ENCODE peak calls at places on chromosomes 5 and 9, in six cellular contexts. One of them, this sample, is unnamed. For H3K4me1, the result is how much of the 10 kb centered on the place peaks cover.

GRCh38 chr5:151070449-151070848 is 10.4 kb downstream of the TNIP1 start:
- DNase-seq in fibroblast of lung: peak
- DNase-seq in mesendoderm: no peak
- DNase-seq in heart left ventricle: no peak
- DNase-seq in left lung: no peak
- DNase-seq in GM23248: peak
- DNase-seq in this sample: no peak

GRCh38 chr5:157732784-157733262 is 1.6 kb downstream of the THG1L start:
- DNase-seq in fibroblast of lung: no peak
- DNase-seq in left lung: no peak
- DNase-seq in heart left ventricle: no peak
- DNase-seq in mesendoderm: no peak
- DNase-seq in GM23248: no peak
- DNase-seq in this sample: no peak

GRCh38 chr5:15585826-15586591 is 86.0 kb downstream of the FBXL7 start:
- DNase-seq in left lung: no peak
- DNase-seq in heart left ventricle: no peak
- DNase-seq in mesendoderm: no peak
- DNase-seq in GM23248: peak
- DNase-seq in fibroblast of lung: no peak
- DNase-seq in this sample: no peak

GRCh38 chr9:133140606-133141005 is 19.6 kb upstream of the RALGDS start:
- DNase-seq in mesendoderm: no peak
- DNase-seq in GM23248: no peak
- DNase-seq in heart left ventricle: no peak
- DNase-seq in fibroblast of lung: no peak
- DNase-seq in left lung: no peak
- DNase-seq in this sample: no peak

GRCh38 chr9:36950389-36950788 is 83.7 kb downstream of the PAX5 start:
- DNase-seq in fibroblast of lung: no peak
- DNase-seq in heart left ventricle: no peak
- DNase-seq in left lung: no peak
- DNase-seq in mesendoderm: peak
- DNase-seq in GM23248: no peak
- DNase-seq in this sample: peak

GRCh38 chr9:407255-407654 is 192.6 kb downstream of the DOCK8 start:
- DNase-seq in left lung: no peak
- DNase-seq in heart left ventricle: no peak
- DNase-seq in GM23248: no peak
- DNase-seq in mesendoderm: peak
- DNase-seq in fibroblast of lung: no peak
- DNase-seq in this sample: no peak

GRCh38 chr9:101400120-101400519 is 1.5 kb downstream of the ZNF189 start:
- DNase-seq in GM23248: peak
- DNase-seq in mesendoderm: no peak
- DNase-seq in fibroblast of lung: no peak
- DNase-seq in left lung: no peak
- DNase-seq in heart left ventricle: peak
- DNase-seq in this sample: no peak

GRCh38 chr5:61809651-61810050 is 477.6 kb downstream of the ZSWIM6 start:
- DNase-seq in heart left ventricle: no peak
- DNase-seq in fibroblast of lung: no peak
- DNase-seq in GM23248: no peak
- DNase-seq in mesendoderm: no peak
- DNase-seq in left lung: no peak
- DNase-seq in this sample: no peak

GRCh38 chr9:87179556-87180340 is 232.4 kb upstream of the GAS1 start:
- DNase-seq in left lung: no peak
- DNase-seq in fibroblast of lung: no peak
- DNase-seq in heart left ventricle: no peak
- DNase-seq in GM23248: peak
- DNase-seq in mesendoderm: peak
- DNase-seq in this sample: no peak

GRCh38 chr5:100900142-100900795 is 2.8 kb downstream of the ST8SIA4 start:
- DNase-seq in GM23248: peak
- DNase-seq in fibroblast of lung: peak
- DNase-seq in left lung: peak
- DNase-seq in heart left ventricle: peak
- DNase-seq in mesendoderm: peak
- DNase-seq in this sample: peak

GRCh38 chr9:121298016-121298538 is 30.1 kb downstream of the GSN start:
- DNase-seq in fibroblast of lung: no peak
- DNase-seq in mesendoderm: no peak
- DNase-seq in GM23248: no peak
- DNase-seq in heart left ventricle: no peak
- DNase-seq in left lung: no peak
- DNase-seq in this sample: peak
- H3K4me1 ChIP-seq in fibroblast of lung: under half
- H3K4me1 ChIP-seq in mesendoderm: under half
- H3K4me1 ChIP-seq in GM23248: under half
- H3K4me1 ChIP-seq in heart left ventricle: half or more
- H3K4me1 ChIP-seq in left lung: under half
- H3K4me1 ChIP-seq in this sample: under half

GRCh38 chr9:98778711-98779530 is 17.4 kb downstream of the ANKS6 start:
- DNase-seq in left lung: no peak
- DNase-seq in mesendoderm: no peak
- DNase-seq in fibroblast of lung: no peak
- DNase-seq in heart left ventricle: no peak
- DNase-seq in GM23248: no peak
- DNase-seq in this sample: no peak

GRCh38 chr9:98781588-98782383 is 14.6 kb downstream of the ANKS6 start:
- DNase-seq in heart left ventricle: no peak
- DNase-seq in GM23248: no peak
- DNase-seq in left lung: peak
- DNase-seq in fibroblast of lung: no peak
- DNase-seq in mesendoderm: no peak
- DNase-seq in this sample: no peak

GRCh38 chr9:98777618-98778017 is 18.7 kb downstream of the ANKS6 start:
- DNase-seq in fibroblast of lung: no peak
- DNase-seq in mesendoderm: no peak
- DNase-seq in GM23248: no peak
- DNase-seq in left lung: no peak
- DNase-seq in heart left ventricle: no peak
- DNase-seq in this sample: no peak

GRCh38 chr9:98778251-98778650 is 18.1 kb downstream of the ANKS6 start:
- DNase-seq in GM23248: no peak
- DNase-seq in mesendoderm: no peak
- DNase-seq in heart left ventricle: no peak
- DNase-seq in left lung: no peak
- DNase-seq in fibroblast of lung: no peak
- DNase-seq in this sample: no peak

DNA sequence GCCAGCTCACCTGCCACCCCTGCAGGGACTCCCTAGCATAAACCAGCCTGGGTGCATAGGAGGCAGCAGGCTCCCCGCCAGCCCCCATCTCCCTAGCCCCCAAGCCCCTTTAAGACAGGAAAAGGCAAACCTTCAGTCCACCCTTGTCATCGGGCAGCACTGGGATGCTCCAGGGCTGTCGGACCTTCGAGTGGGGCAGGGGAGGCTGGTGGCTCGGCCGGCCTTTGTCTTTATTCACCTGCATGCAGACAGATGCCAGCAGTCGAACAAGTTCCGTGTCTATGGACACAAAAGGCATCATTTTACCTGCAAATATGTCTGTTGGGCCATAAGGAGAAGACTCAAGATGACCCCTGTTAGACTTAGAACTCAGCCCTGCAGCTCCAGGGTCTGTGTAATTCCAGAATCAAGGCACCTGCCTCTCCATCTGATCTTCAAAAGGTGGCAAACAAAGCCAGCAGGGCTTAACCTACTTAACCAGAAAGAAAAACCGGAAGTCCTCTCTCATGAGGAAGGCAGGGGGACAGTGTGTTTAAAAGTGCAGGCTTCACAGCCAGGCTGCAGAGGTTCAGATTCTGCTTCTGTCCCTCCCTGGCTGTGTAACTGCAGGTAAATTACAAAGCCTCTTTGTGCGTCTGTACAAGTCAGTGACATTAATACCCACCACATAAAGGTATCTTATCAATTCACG is 16.2 kb downstream of the ANKS6 start:
- DNase-seq in GM23248: no peak
- DNase-seq in left lung: no peak
- DNase-seq in heart left ventricle: no peak
- DNase-seq in mesendoderm: no peak
- DNase-seq in fibroblast of lung: no peak
- DNase-seq in this sample: no peak
- H3K4me1 ChIP-seq in GM23248: under half
- H3K4me1 ChIP-seq in left lung: under half
- H3K4me1 ChIP-seq in heart left ventricle: under half
- H3K4me1 ChIP-seq in mesendoderm: under half
- H3K4me1 ChIP-seq in fibroblast of lung: under half
- H3K4me1 ChIP-seq in this sample: under half

GRCh38 chr9:111904889-111905288 is 8.3 kb downstream of the UGCG start:
- DNase-seq in left lung: no peak
- DNase-seq in heart left ventricle: no peak
- DNase-seq in mesendoderm: no peak
- DNase-seq in fibroblast of lung: no peak
- DNase-seq in GM23248: no peak
- DNase-seq in this sample: no peak
- H3K4me1 ChIP-seq in left lung: under half
- H3K4me1 ChIP-seq in heart left ventricle: half or more
- H3K4me1 ChIP-seq in mesendoderm: under half
- H3K4me1 ChIP-seq in fibroblast of lung: under half
- H3K4me1 ChIP-seq in GM23248: half or more
- H3K4me1 ChIP-seq in this sample: under half

DNA sequence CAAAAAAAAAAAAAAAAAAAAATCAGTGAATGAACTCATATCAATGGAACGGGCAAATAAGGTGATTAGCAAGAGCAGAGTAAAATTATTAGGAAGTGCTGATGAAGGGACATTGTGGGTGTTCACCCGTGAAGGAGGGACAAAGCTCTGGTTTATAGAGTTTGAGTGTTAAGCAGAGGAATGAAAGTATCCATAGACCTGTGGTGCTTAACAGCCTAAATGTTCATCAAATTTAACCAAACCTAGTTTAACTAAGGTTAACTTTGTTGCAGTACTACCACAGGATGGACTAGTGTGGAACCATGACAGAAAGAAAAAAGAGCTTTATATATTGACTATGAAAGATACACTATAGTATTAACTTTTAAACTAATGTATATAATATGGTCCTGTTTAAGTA is 44.1 kb upstream of the TNFAIP8 start:
- DNase-seq in fibroblast of lung: no peak
- DNase-seq in left lung: no peak
- DNase-seq in heart left ventricle: no peak
- DNase-seq in mesendoderm: no peak
- DNase-seq in GM23248: no peak
- DNase-seq in this sample: peak
- H3K4me1 ChIP-seq in fibroblast of lung: under half
- H3K4me1 ChIP-seq in left lung: under half
- H3K4me1 ChIP-seq in heart left ventricle: half or more
- H3K4me1 ChIP-seq in mesendoderm: under half
- H3K4me1 ChIP-seq in GM23248: under half
- H3K4me1 ChIP-seq in this sample: under half

DNA sequence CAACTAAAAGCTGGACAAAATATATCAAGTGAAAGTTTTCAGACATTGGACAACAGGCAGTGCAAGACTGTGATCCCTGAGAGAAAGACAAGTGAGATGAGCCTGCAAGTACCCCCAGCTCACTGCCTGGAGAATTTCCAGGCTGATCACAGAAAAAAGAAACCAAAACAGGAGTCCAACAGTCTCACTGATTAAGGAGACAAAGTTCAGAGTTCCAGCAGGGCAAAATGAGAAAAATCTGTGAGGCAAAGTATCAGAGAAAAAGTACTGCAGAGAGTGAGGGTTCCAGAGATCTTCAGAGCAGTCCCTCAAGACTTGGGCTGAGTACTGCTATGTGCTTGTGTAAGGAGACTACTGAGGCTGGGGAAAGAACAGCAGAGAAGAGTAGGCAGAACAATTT is 56.0 kb upstream of the PRSS3 start:
- DNase-seq in heart left ventricle: no peak
- DNase-seq in fibroblast of lung: no peak
- DNase-seq in GM23248: no peak
- DNase-seq in left lung: no peak
- DNase-seq in mesendoderm: no peak
- DNase-seq in this sample: no peak
- H3K4me1 ChIP-seq in heart left ventricle: under half
- H3K4me1 ChIP-seq in fibroblast of lung: under half
- H3K4me1 ChIP-seq in GM23248: under half
- H3K4me1 ChIP-seq in left lung: under half
- H3K4me1 ChIP-seq in mesendoderm: under half
- H3K4me1 ChIP-seq in this sample: under half

This sample was measured in endodermal cell.